ENCODE peak calls at places on chromosomes 12 and 14, in eight cellular contexts. Z is adipocyte, O is RWPE2, J is OCI-LY7, H is Panc1, R is right atrium auricular region, L is aorta, P is breast epithelium. V is an unnamed sample. For H3K4me1, the result is how much of the 10 kb centered on the place peaks cover.

GRCh38 chr12:8698830-8699330 is 1.1 kb downstream of the RIMKLB start:
- DNase-seq in Z (peak), O (no peak), J (no peak), H (no peak), R (no peak), L (no peak), P (no peak), V (no peak)

GRCh38 chr12:103590271-103590670 is 3.2 kb downstream of the STAB2 start:
- DNase-seq in Z (no peak), O (no peak), J (no peak), H (no peak), R (no peak), L (no peak), P (no peak), V (no peak)

GRCh38 chr14:100443643-100444042 is 120.5 kb downstream of the SLC25A47 start:
- DNase-seq in Z (peak), O (no peak), J (no peak), H (peak), R (no peak), L (no peak), P (no peak), V (no peak)

GRCh38 chr12:95337176-95337575 is 119.6 kb downstream of the VEZT start:
- DNase-seq in Z (peak), O (no peak), J (no peak), H (no peak), R (no peak), L (no peak), P (no peak), V (no peak)

GRCh38 chr12:41289461-41289860 is 101.3 kb downstream of the PDZRN4 start:
- DNase-seq in Z (no peak), O (no peak), J (no peak), H (no peak), R (no peak), L (no peak), P (no peak), V (no peak)

GRCh38 chr14:51298895-51299294 is 58.8 kb downstream of the TMX1 start:
- DNase-seq in Z (no peak), O (no peak), J (no peak), H (no peak), R (no peak), L (no peak), P (no peak), V (no peak)

GRCh38 chr12:46667547-46667946 is 158.2 kb downstream of the SLC38A4 start:
- DNase-seq in Z (no peak), O (no peak), J (no peak), H (no peak), R (no peak), L (no peak), P (no peak), V (no peak)

GRCh38 chr12:59452746-59453145 is 143.1 kb upstream of the SLC16A7 start:
- DNase-seq in Z (peak), O (no peak), J (no peak), H (no peak), R (no peak), L (no peak), P (no peak), V (no peak)

GRCh38 chr12:97167598-97167997 is 260.5 kb downstream of the NEDD1 start:
- DNase-seq in Z (no peak), O (no peak), J (no peak), H (no peak), R (no peak), L (no peak), P (no peak), V (no peak)

GRCh38 chr12:58757422-58757821 is 162.9 kb downstream of the LRIG3 start:
- DNase-seq in Z (peak), O (no peak), J (no peak), H (no peak), R (no peak), L (no peak), P (no peak), V (no peak)

GRCh38 chr12:2624543-2625266 is 170.1 kb upstream of the FKBP4 start:
- DNase-seq in Z (peak), O (no peak), J (peak), H (no peak), R (no peak), L (no peak), P (peak), V (no peak)

GRCh38 chr12:65825323-65825572 is 965 bp downstream of the HMGA2 start:
- DNase-seq in Z (no peak), O (no peak), J (no peak), H (no peak), R (no peak), L (no peak), P (no peak), V (no peak)

GRCh38 chr14:35368993-35369392 is 35.6 kb downstream of the NFKBIA start:
- DNase-seq in Z (no peak), O (no peak), J (no peak), H (no peak), R (no peak), L (peak), P (no peak), V (peak)

GRCh38 chr14:105090493-105091334 is 25.5 kb upstream of the GPR132 start:
- DNase-seq in Z (peak), O (peak), J (peak), H (no peak), R (peak), L (peak), P (peak), V (peak)

GRCh38 chr14:105091335-105092123 is 26.3 kb upstream of the GPR132 start:
- DNase-seq in Z (peak), O (peak), J (no peak), H (no peak), R (no peak), L (peak), P (peak), V (peak)

GRCh38 chr14:105088812-105089745 is 23.8 kb upstream of the GPR132 start:
- DNase-seq in Z (peak), O (peak), J (no peak), H (no peak), R (no peak), L (no peak), P (no peak), V (peak)

GRCh38 chr14:105087963-105088811 is 23.0 kb upstream of the GPR132 start:
- DNase-seq in Z (peak), O (peak), J (no peak), H (no peak), R (no peak), L (peak), P (peak), V (peak)

GRCh38 chr14:105089746-105090492 is 24.7 kb upstream of the GPR132 start:
- DNase-seq in Z (no peak), O (peak), J (no peak), H (no peak), R (no peak), L (no peak), P (no peak), V (peak)
- H3K4me1 ChIP-seq in Z (under half), O (under half), J (under half), H (under half), R (half or more), L (under half), P (under half), V (under half)

GRCh38 chr12:113163030-113163360 is 13.5 kb downstream of the CFAP73 start:
- DNase-seq in Z (no peak), O (no peak), J (no peak), H (no peak), R (no peak), L (no peak), P (no peak), V (no peak)
- H3K4me1 ChIP-seq in Z (under half), O (under half), J (under half), H (under half), R (under half), L (under half), P (under half), V (under half)

DNA sequence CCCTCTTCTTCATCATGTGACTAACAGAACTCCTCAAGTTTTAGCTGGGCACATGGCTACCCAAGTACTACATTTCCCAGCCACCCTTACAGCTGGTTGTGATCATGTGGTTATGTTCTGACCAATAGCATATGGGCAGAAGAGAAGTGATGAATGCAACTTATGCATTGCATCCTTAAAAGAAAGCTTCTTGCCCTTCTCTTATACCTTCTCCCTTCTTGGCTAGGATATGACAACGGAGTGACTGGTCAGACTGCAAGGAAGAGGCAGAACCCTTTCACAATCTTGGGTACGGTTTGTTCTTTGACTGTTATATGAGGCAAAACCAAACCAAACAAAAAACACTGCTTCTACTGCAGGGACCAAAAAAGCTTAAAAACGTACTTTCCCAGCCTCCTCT is 66.5 kb upstream of the MAX start:
- DNase-seq in Z (peak), O (no peak), J (peak), H (no peak), R (no peak), L (no peak), P (no peak), V (no peak)
- H3K4me1 ChIP-seq in Z (under half), O (under half), J (half or more), H (under half), R (under half), L (under half), P (under half), V (under half)

GRCh38 chr14:54652890-54653201 is 85.9 kb downstream of the SAMD4A start:
- DNase-seq in Z (no peak), O (no peak), J (no peak), H (no peak), R (no peak), L (no peak), P (no peak), V (no peak)
- H3K4me1 ChIP-seq in Z (half or more), O (under half), J (under half), H (under half), R (half or more), L (under half), P (under half), V (under half)

GRCh38 chr12:56633465-56634241 is 3.5 kb upstream of the BAZ2A start:
- DNase-seq in Z (peak), O (no peak), J (no peak), H (no peak), R (no peak), L (no peak), P (no peak), V (no peak)
- H3K4me1 ChIP-seq in Z (half or more), O (under half), J (half or more), H (under half), R (half or more), L (under half), P (under half), V (under half)

GRCh38 chr12:98812225-98812624 is 167.1 kb downstream of the APAF1 start:
- DNase-seq in Z (no peak), O (no peak), J (no peak), H (no peak), R (no peak), L (no peak), P (no peak), V (no peak)

GRCh38 chr12:98817779-98818178 is 172.7 kb downstream of the APAF1 start:
- DNase-seq in Z (no peak), O (no peak), J (no peak), H (no peak), R (no peak), L (no peak), P (no peak), V (no peak)

GRCh38 chr12:98816720-98817119 is 171.6 kb downstream of the APAF1 start:
- DNase-seq in Z (no peak), O (no peak), J (no peak), H (no peak), R (no peak), L (no peak), P (no peak), V (no peak)

GRCh38 chr12:98820005-98820404 is 174.9 kb downstream of the APAF1 start:
- DNase-seq in Z (no peak), O (no peak), J (no peak), H (no peak), R (no peak), L (no peak), P (no peak), V (no peak)

DNA sequence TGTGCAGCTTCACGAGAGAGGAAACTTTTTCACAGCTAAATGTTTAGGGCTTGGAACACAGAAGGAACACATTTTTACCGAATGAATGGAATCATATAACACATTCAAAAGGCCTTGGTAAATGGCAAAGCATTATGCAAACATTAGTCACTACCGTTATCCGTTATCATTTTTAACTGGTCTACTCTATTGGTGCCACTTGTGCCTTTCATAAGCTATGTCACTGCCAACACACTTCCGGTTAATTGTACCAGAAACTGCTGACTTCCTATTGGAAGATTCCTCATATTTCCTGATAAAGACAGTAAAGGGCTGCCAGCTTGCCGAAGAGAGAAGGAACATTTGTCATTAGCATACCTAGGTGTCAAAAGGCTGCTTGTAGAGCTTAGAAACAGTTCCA is 169.2 kb downstream of the APAF1 start:
- DNase-seq in Z (no peak), O (no peak), J (no peak), H (no peak), R (no peak), L (no peak), P (no peak), V (no peak)
- H3K4me1 ChIP-seq in Z (under half), O (under half), J (under half), H (under half), R (under half), L (under half), P (under half), V (under half)

DNA sequence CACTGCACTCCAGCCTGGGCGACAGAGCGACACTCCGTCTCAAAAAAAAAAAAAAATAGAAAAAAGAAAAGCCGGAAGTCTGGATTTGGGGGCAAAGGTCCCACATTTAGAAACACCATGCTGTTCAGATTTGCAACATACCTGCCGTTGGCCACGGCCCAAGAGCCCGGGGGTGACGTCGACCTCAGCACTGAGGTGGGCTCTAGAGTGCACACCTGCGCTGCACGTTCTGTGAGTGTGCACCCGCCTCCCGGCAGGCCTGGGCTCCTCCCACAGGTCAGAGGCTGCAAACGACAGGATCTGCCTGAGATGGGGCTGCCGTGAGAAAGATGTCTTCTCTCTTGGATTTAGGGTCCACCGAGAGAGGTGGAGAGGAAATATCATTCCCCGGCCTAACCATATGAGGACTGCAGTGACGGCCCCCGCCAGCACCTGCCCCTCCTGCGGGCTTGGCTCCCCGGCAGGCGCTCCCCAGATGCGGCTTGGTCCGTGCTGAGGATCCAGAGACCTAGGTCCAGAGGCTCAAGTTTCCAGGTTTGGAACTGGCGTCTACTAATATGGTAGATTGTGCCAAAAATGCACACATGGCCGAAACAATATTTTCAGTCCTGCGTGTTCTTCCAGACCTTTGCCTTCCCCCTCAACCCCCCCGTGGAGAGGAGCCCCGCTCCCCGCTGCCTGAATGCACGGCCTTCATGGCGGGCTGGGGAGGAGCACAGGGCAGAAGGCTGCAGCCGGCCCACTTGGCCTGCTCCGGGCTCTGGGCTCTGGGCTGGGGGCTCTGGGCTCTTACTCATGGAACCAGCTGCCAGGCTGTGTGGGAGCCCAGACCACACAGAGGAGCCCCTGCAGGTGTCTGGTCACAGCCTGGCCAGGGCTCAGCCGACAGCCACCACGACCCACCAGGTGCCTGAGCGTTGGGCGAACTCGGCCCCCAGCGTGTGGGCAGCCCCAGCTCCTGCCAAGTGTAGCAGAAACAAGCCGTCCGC is 58.8 kb upstream of the FBRSL1 start:
- DNase-seq in Z (no peak), O (no peak), J (peak), H (no peak), R (no peak), L (no peak), P (no peak), V (no peak)
- H3K4me1 ChIP-seq in Z (under half), O (under half), J (under half), H (under half), R (under half), L (under half), P (under half), V (under half)

DNA sequence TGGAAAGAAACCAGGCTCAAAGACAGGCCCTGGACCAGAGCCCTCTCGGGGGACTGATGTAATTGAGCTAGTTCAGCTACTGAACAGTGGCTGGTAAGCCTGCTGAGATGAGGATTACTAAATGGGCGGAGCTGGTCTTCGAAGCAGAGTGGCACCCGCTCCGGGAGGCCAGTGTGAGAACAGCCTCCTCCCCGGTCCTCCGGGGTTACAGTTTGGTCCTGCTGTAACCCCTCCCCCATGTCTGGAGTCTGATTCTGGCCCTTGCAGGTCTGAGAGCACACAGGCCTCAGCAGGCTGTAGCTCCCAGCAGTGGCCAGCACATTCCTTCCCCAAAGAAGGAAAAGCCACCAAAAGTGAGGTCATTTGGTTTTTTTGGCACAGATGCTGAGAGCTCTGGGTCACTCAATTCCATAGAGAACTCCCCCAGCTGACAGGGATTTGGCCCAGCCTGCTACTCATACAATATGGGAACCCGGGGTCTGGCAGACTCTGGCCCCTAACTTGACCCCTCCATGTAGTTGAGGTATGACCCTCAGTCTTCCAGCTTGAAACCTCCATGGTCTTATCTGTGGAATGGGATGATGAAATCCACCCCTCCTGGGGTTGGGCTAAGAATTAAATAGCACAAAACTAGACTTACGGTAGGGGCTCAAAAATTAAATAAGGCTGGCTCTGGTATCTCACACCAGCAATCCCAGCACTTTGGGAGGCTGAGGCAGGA is 39.0 kb downstream of the ACTN1 start:
- DNase-seq in Z (peak), O (peak), J (no peak), H (peak), R (peak), L (peak), P (peak), V (peak)
- H3K4me1 ChIP-seq in Z (under half), O (half or more), J (under half), H (half or more), R (half or more), L (under half), P (under half), V (half or more)